ENCODE peak calls at places on chromosome 11, in nine cellular contexts. J is brain microvascular endothelial cell; E is stimulated activated CD4-positive, alpha-beta T cell treated with anti-CD3 and anti-CD28 coated beads, Interleukin-4, amount 100 ng/mL, for 4 hours; F is NCI-H1436; R is activated CD8-positive, alpha-beta T cell treated with anti-CD3 and anti-CD28 coated beads for 36 hours; P is esophagus muscularis mucosa; Z is hypothalamus; C is SK-N-SH; D is astrocyte of the cerebellum. S is an unnamed sample.

GRCh38 chr11:63871962-63872832 is 33.3 kb downstream of the MARK2 start:
- DNase-seq in E (peak), C (peak), R (peak), F (no peak), D (peak), J (peak), Z (no peak), P (peak), S (peak)

GRCh38 chr11:113435190-113435968 is 39.8 kb downstream of the DRD2 start:
- DNase-seq in Z (no peak), E (no peak), C (no peak), P (no peak), D (no peak), R (no peak), F (no peak), J (no peak), S (no peak)

GRCh38 chr11:27174026-27174425 is 133.4 kb downstream of the BBOX1 start:
- DNase-seq in D (no peak), Z (no peak), F (no peak), R (no peak), C (no peak), P (peak), E (no peak), J (no peak), S (no peak)

GRCh38 chr11:111049131-111049530 is 196.4 kb upstream of the POU2AF2 start:
- DNase-seq in D (no peak), F (no peak), E (no peak), C (no peak), P (no peak), Z (no peak), J (no peak), R (no peak), S (no peak)

GRCh38 chr11:134401825-134402809 is 9.9 kb downstream of the B3GAT1 start:
- DNase-seq in R (no peak), P (no peak), J (no peak), D (no peak), E (no peak), C (no peak), Z (no peak), F (no peak), S (no peak)

GRCh38 chr11:111983187-111983986 is 41.8 kb upstream of the DLAT start:
- DNase-seq in C (no peak), Z (peak), J (no peak), F (no peak), D (no peak), R (no peak), E (no peak), P (no peak), S (no peak)

GRCh38 chr11:83220279-83220678 is 26.8 kb downstream of the ANKRD42 start:
- DNase-seq in J (no peak), R (peak), P (no peak), C (no peak), D (no peak), Z (no peak), E (no peak), F (no peak), S (no peak)

GRCh38 chr11:97905101-97905500 is 1115.6 kb upstream of the CNTN5 start:
- DNase-seq in Z (no peak), D (no peak), P (no peak), C (no peak), J (no peak), E (no peak), F (no peak), R (no peak), S (no peak)

GRCh38 chr11:3052567-3052966 is 4.7 kb downstream of the CARS1 start:
- DNase-seq in Z (no peak), R (no peak), E (no peak), F (no peak), D (no peak), C (no peak), P (no peak), J (no peak), S (no peak)

GRCh38 chr11:11422291-11423128 is 69.5 kb upstream of the CSNK2A3 start:
- DNase-seq in Z (no peak), C (no peak), E (no peak), R (no peak), F (no peak), D (no peak), J (no peak), P (no peak), S (no peak)

GRCh38 chr11:363948-364761 is 5.1 kb upstream of the B4GALNT4 start:
- DNase-seq in Z (no peak), D (no peak), C (peak), P (no peak), J (no peak), F (peak), R (peak), E (peak), S (no peak)

GRCh38 chr11:19546325-19546724 is 166.3 kb upstream of the NAV2 start:
- DNase-seq in D (no peak), F (no peak), Z (no peak), C (no peak), P (no peak), E (no peak), R (no peak), J (no peak), S (no peak)

GRCh38 chr11:118789501-118790356 is 1.2 kb downstream of the DDX6 start:
- DNase-seq in R (no peak), Z (peak), P (no peak), D (no peak), F (no peak), J (peak), C (no peak), E (peak), S (no peak)

GRCh38 chr11:43870981-43871550 is 9.6 kb upstream of the ALKBH3 start:
- DNase-seq in D (no peak), Z (no peak), P (no peak), F (no peak), R (no peak), J (no peak), E (no peak), C (no peak), S (no peak)

GRCh38 chr11:121672630-121673487 is 220.1 kb upstream of the SORL1-AS1 start:
- DNase-seq in R (no peak), F (no peak), C (peak), D (no peak), J (no peak), E (no peak), Z (no peak), P (peak), S (peak)

GRCh38 chr11:44980533-44981427 is 30.1 kb upstream of the TP53I11 start:
- DNase-seq in J (no peak), P (no peak), R (no peak), F (no peak), C (no peak), E (no peak), D (no peak), Z (no peak), S (no peak)

GRCh38 chr11:76615950-76616349 is 54.6 kb downstream of the LRRC32 start:
- DNase-seq in F (no peak), Z (no peak), P (no peak), C (no peak), D (no peak), E (no peak), R (no peak), J (peak), S (no peak)